ENCODE peak calls at places on chromosome 7, in ten cellular contexts. D, H, U, T, Q, L, X, K, R and J are unnamed samples.

GRCh38 chr7:51619880-51620279 is 303.3 kb upstream of the COBL start:
- DNase-seq in D (no peak), H (no peak), U (no peak), T (no peak), Q (no peak), L (no peak), X (no peak), K (peak), R (no peak), J (no peak)

GRCh38 chr7:110591341-110591740 is 499.6 kb upstream of the LRRN3 start:
- DNase-seq in D (no peak), H (peak), U (no peak), T (no peak), Q (no peak), L (no peak), X (no peak), K (no peak), R (no peak), J (no peak)

GRCh38 chr7:83547526-83547925 is 101.4 kb downstream of the SEMA3E start:
- DNase-seq in D (peak), H (peak), U (peak), T (no peak), Q (no peak), L (no peak), X (no peak), K (peak), R (no peak), J (peak)

GRCh38 chr7:98860069-98860468 is 9.7 kb downstream of the TMEM130 start:
- DNase-seq in D (no peak), H (no peak), U (no peak), T (no peak), Q (no peak), L (no peak), X (no peak), K (no peak), R (no peak), J (no peak)

GRCh38 chr7:112484671-112485097 is 3.9 kb downstream of the LSMEM1 start:
- DNase-seq in D (no peak), H (peak), U (peak), T (no peak), Q (peak), L (no peak), X (no peak), K (peak), R (no peak), J (peak)

GRCh38 chr7:95687759-95688343 is 84.5 kb upstream of the DYNC1I1 start:
- DNase-seq in D (peak), H (peak), U (peak), T (no peak), Q (no peak), L (peak), X (no peak), K (peak), R (no peak), J (peak)

GRCh38 chr7:55484834-55485233 is 87.5 kb downstream of the VOPP1 start:
- DNase-seq in D (no peak), H (no peak), U (no peak), T (no peak), Q (no peak), L (no peak), X (no peak), K (no peak), R (no peak), J (no peak)

GRCh38 chr7:30226593-30227268 is 57.7 kb upstream of the ZNRF2 start:
- DNase-seq in D (peak), H (no peak), U (peak), T (no peak), Q (no peak), L (peak), X (no peak), K (peak), R (no peak), J (no peak)

GRCh38 chr7:93228302-93228701 is 2.0 kb upstream of the HEPACAM2 start:
- DNase-seq in D (peak), H (peak), U (peak), T (no peak), Q (peak), L (peak), X (peak), K (peak), R (no peak), J (peak)

GRCh38 chr7:7529328-7529727 is 6.3 kb downstream of the COL28A1 start:
- DNase-seq in D (no peak), H (no peak), U (no peak), T (no peak), Q (no peak), L (no peak), X (no peak), K (no peak), R (no peak), J (no peak)

GRCh38 chr7:114874170-114874569 is 47.7 kb upstream of the MDFIC start:
- DNase-seq in D (no peak), H (no peak), U (no peak), T (no peak), Q (no peak), L (no peak), X (no peak), K (no peak), R (no peak), J (peak)

GRCh38 chr7:132891554-132891953 is 190.3 kb downstream of the CHCHD3 start:
- DNase-seq in D (no peak), H (no peak), U (no peak), T (no peak), Q (no peak), L (no peak), X (no peak), K (no peak), R (no peak), J (no peak)

GRCh38 chr7:53050433-53050832 is 15.0 kb downstream of the POM121L12 start:
- DNase-seq in D (no peak), H (no peak), U (no peak), T (no peak), Q (no peak), L (no peak), X (no peak), K (no peak), R (no peak), J (no peak)

GRCh38 chr7:35004531-35005096 is 32.7 kb downstream of the DPY19L1 start:
- DNase-seq in D (no peak), H (peak), U (peak), T (no peak), Q (no peak), L (no peak), X (no peak), K (no peak), R (no peak), J (no peak)

GRCh38 chr7:4266270-4267040 is 415.6 kb upstream of the FOXK1 start:
- DNase-seq in D (no peak), H (no peak), U (no peak), T (no peak), Q (no peak), L (no peak), X (no peak), K (no peak), R (no peak), J (no peak)

GRCh38 chr7:44196450-44196872 is 4.3 kb upstream of the YKT6 start:
- DNase-seq in D (peak), H (peak), U (peak), T (no peak), Q (no peak), L (peak), X (peak), K (peak), R (no peak), J (peak)

GRCh38 chr7:85508642-85509429 is 322.0 kb upstream of the SEMA3D start:
- DNase-seq in D (no peak), H (peak), U (no peak), T (no peak), Q (peak), L (no peak), X (no peak), K (no peak), R (no peak), J (peak)

GRCh38 chr7:28149291-28150101 is 31.1 kb downstream of the JAZF1 start:
- DNase-seq in D (no peak), H (no peak), U (no peak), T (no peak), Q (no peak), L (no peak), X (no peak), K (no peak), R (no peak), J (no peak)

GRCh38 chr7:75565129-75565528 is 73.0 kb downstream of the SPDYE5 start:
- DNase-seq in D (peak), H (peak), U (peak), T (no peak), Q (peak), L (no peak), X (no peak), K (no peak), R (peak), J (peak)

GRCh38 chr7:111364413-111364812 is 197.9 kb downstream of the IMMP2L start:
- DNase-seq in D (no peak), H (peak), U (no peak), T (no peak), Q (no peak), L (no peak), X (no peak), K (no peak), R (no peak), J (peak)

GRCh38 chr7:69342154-69342884 is 256.0 kb upstream of the AUTS2 start:
- DNase-seq in D (no peak), H (peak), U (no peak), T (no peak), Q (no peak), L (no peak), X (no peak), K (no peak), R (no peak), J (no peak)

GRCh38 chr7:158274404-158274811 is 313.2 kb downstream of the PTPRN2 start:
- DNase-seq in D (no peak), H (no peak), U (no peak), T (no peak), Q (no peak), L (no peak), X (no peak), K (no peak), R (no peak), J (no peak)

GRCh38 chr7:548401-548800 is 28.8 kb upstream of the PDGFA start:
- DNase-seq in D (no peak), H (no peak), U (no peak), T (peak), Q (no peak), L (no peak), X (no peak), K (no peak), R (no peak), J (no peak)

GRCh38 chr7:80918406-80918805 is 445 bp downstream of the SEMA3C start:
- DNase-seq in D (peak), H (peak), U (no peak), T (no peak), Q (no peak), L (no peak), X (no peak), K (no peak), R (no peak), J (no peak)

GRCh38 chr7:20233362-20233761 is 16.2 kb upstream of the MACC1 start:
- DNase-seq in D (no peak), H (no peak), U (no peak), T (no peak), Q (no peak), L (no peak), X (no peak), K (no peak), R (no peak), J (no peak)

GRCh38 chr7:8005279-8005678 is 36.7 kb downstream of the GLCCI1 start:
- DNase-seq in D (no peak), H (no peak), U (no peak), T (no peak), Q (no peak), L (no peak), X (no peak), K (no peak), R (no peak), J (no peak)

GRCh38 chr7:12162420-12163113 is 48.5 kb upstream of the TMEM106B start:
- DNase-seq in D (peak), H (peak), U (no peak), T (no peak), Q (no peak), L (no peak), X (no peak), K (no peak), R (no peak), J (peak)

GRCh38 chr7:77569514-77570232 is 32.6 kb downstream of the PTPN12 start:
- DNase-seq in D (no peak), H (peak), U (no peak), T (no peak), Q (no peak), L (no peak), X (no peak), K (no peak), R (no peak), J (peak)

GRCh38 chr7:85664341-85664740 is 477.5 kb upstream of the SEMA3D start:
- DNase-seq in D (no peak), H (no peak), U (peak), T (no peak), Q (no peak), L (no peak), X (no peak), K (no peak), R (no peak), J (no peak)

GRCh38 chr7:1666251-1666778 is 3.8 kb upstream of the ELFN1 start:
- DNase-seq in D (peak), H (peak), U (no peak), T (no peak), Q (no peak), L (peak), X (no peak), K (no peak), R (no peak), J (no peak)